ENCODE peak calls at places on chromosome 19, in nine cellular contexts. Y is WTC11; F is stimulated activated CD4-positive, alpha-beta T cell treated with anti-CD3 and anti-CD28 coated beads, Interleukin-4, amount 100 ng/mL, for 24 hours; C is uterus; S is mammary epithelial cell; D is GM18507; J is HT1080; T is NCI-H2107; P is NCI-H1105 treated with DMSO at 0.1 percent for 48 hours. O is an unnamed sample.

GRCh38 chr19:49340069-49340864 is 5.1 kb downstream of the CD37 start:
- DNase-seq in Y (peak; percentile 60), F (no peak), C (peak; percentile 74), S (no peak), D (peak; percentile 96), J (no peak), T (peak; percentile 28), P (peak; percentile 82), O (peak; percentile 83)

GRCh38 chr19:54551950-54552912 is 21.4 kb upstream of the LILRA2 start:
- DNase-seq in Y (no peak), F (no peak), C (no peak), S (no peak), D (no peak), J (no peak), T (no peak), P (no peak), O (no peak)

GRCh38 chr19:42122691-42123607 is 9.3 kb downstream of the POU2F2 start:
- DNase-seq in Y (no peak), F (peak; percentile 85), C (no peak), S (no peak), D (no peak), J (no peak), T (no peak), P (no peak), O (no peak)

GRCh38 chr19:28296506-28296905 is 916.4 kb downstream of the UQCRFS1 start:
- DNase-seq in Y (no peak), F (no peak), C (no peak), S (peak; percentile 33), D (no peak), J (peak; percentile 82), T (no peak), P (no peak), O (no peak)

GRCh38 chr19:3687774-3688706 is 12.2 kb downstream of the PIP5K1C start:
- DNase-seq in Y (peak; percentile 65), F (peak; percentile 33), C (no peak), S (peak; percentile 43), D (no peak), J (no peak), T (peak; percentile 46), P (no peak), O (peak; percentile 66)

GRCh38 chr19:30071871-30072270 is 129.8 kb downstream of the URI1 start:
- DNase-seq in Y (no peak), F (no peak), C (peak; percentile 5), S (no peak), D (no peak), J (no peak), T (no peak), P (no peak), O (no peak)

GRCh38 chr19:13835791-13836723 is 40.8 kb downstream of the ZSWIM4 start:
- DNase-seq in Y (no peak), F (no peak), C (no peak), S (no peak), D (no peak), J (no peak), T (no peak), P (no peak), O (no peak)

GRCh38 chr19:56147307-56147706 is 6.2 kb downstream of the ZNF444 start:
- DNase-seq in Y (no peak), F (no peak), C (no peak), S (no peak), D (no peak), J (no peak), T (no peak), P (no peak), O (no peak)

GRCh38 chr19:38293281-38293680 is 10.8 kb upstream of the C19orf33 start:
- DNase-seq in Y (no peak), F (no peak), C (no peak), S (no peak), D (no peak), J (no peak), T (no peak), P (no peak), O (no peak)

GRCh38 chr19:1449467-1450442 is at the start of gene APC2:
- DNase-seq in Y (peak; percentile 86), F (no peak), C (no peak), S (no peak), D (no peak), J (no peak), T (no peak), P (peak; percentile 87), O (no peak)

GRCh38 chr19:3330047-3330446 is 36.3 kb upstream of the NFIC start:
- DNase-seq in Y (no peak), F (no peak), C (no peak), S (no peak), D (no peak), J (no peak), T (no peak), P (no peak), O (no peak)

O was measured in GM12891.